ENCODE peak calls at places on chromosomes 2 and 18, in four cellular contexts. B is HCT116, Y is GM12878, M is HepG2. D is an unnamed sample.

GRCh38 chr2:166417669-166418068 is 41.9 kb upstream of the SCN9A start:
- DNase-seq in B (peak; percentile 39), Y (no peak), M (peak; percentile 70), D (peak; percentile 42)

GRCh38 chr2:144453486-144454158 is 66.3 kb downstream of the ZEB2 start:
- DNase-seq in B (no peak), Y (no peak), M (no peak), D (no peak)

GRCh38 chr18:14086459-14087231 is 45.6 kb downstream of the ZNF519 start:
- DNase-seq in B (no peak), Y (no peak), M (peak; percentile 50), D (peak; percentile 34)

GRCh38 chr2:158686166-158686792 is 108.8 kb upstream of the DAPL1 start:
- DNase-seq in B (no peak), Y (no peak), M (no peak), D (no peak)

GRCh38 chr2:142824756-142825155 is 52.7 kb upstream of the KYNU start:
- DNase-seq in B (no peak), Y (no peak), M (no peak), D (peak; percentile 47)

GRCh38 chr2:25286025-25286400 is 55.7 kb downstream of the DNMT3A start:
- DNase-seq in B (no peak), Y (no peak), M (no peak), D (peak; percentile 28)

GRCh38 chr2:135999899-136000298 is 14.5 kb upstream of the DARS1 start:
- DNase-seq in B (no peak), Y (no peak), M (no peak), D (peak; percentile 32)

GRCh38 chr2:110688594-110689091 is 10.8 kb upstream of the BUB1 start:
- DNase-seq in B (no peak), Y (no peak), M (no peak), D (no peak)

GRCh38 chr2:202632682-202633081 is 2.1 kb upstream of the FAM117B start:
- DNase-seq in B (no peak), Y (no peak), M (no peak), D (peak; percentile 58)

GRCh38 chr18:37383036-37383788 is 182.4 kb downstream of the CELF4 start:
- DNase-seq in B (peak; percentile 4), Y (no peak), M (no peak), D (no peak)

GRCh38 chr2:188181439-188181838 is 110.2 kb upstream of the GULP1 start:
- DNase-seq in B (no peak), Y (no peak), M (no peak), D (no peak)

GRCh38 chr2:237184192-237184922 is 98.7 kb downstream of the COPS8 start:
- DNase-seq in B (peak; percentile 59), Y (no peak), M (no peak), D (no peak)

GRCh38 chr2:124281556-124281955 is 256.5 kb downstream of the CNTNAP5 start:
- DNase-seq in B (no peak), Y (no peak), M (no peak), D (no peak)

GRCh38 chr2:12534646-12535263 is 182.0 kb upstream of the TRIB2 start:
- DNase-seq in B (peak; percentile 12), Y (no peak), M (no peak), D (no peak)

GRCh38 chr18:34122724-34123334 is 101.9 kb downstream of the NOL4 start:
- DNase-seq in B (peak; percentile 16), Y (peak; percentile 17), M (peak; percentile 36), D (peak; percentile 56)

GRCh38 chr2:17300141-17300540 is 218.1 kb downstream of the RAD51AP2 start:
- DNase-seq in B (no peak), Y (no peak), M (no peak), D (no peak)

GRCh38 chr2:65722028-65722427 is 289.6 kb upstream of the SPRED2 start:
- DNase-seq in B (no peak), Y (no peak), M (no peak), D (no peak)

GRCh38 chr2:30217644-30218361 is 13.5 kb upstream of the LBH start:
- DNase-seq in B (peak; percentile 48), Y (peak; percentile 48), M (no peak), D (no peak)

GRCh38 chr18:42032447-42032846 is 77.4 kb downstream of the PIK3C3 start:
- DNase-seq in B (no peak), Y (no peak), M (no peak), D (no peak)

GRCh38 chr2:160920791-160921303 is 239.4 kb upstream of the TANK start:
- DNase-seq in B (no peak), Y (no peak), M (no peak), D (peak; percentile 44)

GRCh38 chr2:162732946-162733698 is 105.4 kb downstream of the KCNH7 start:
- DNase-seq in B (no peak), Y (peak; percentile 20), M (no peak), D (no peak)

GRCh38 chr2:242052421-242052820 is 182.9 kb downstream of the RTP5 start:
- DNase-seq in B (no peak), Y (no peak), M (no peak), D (no peak)

GRCh38 chr18:37484893-37485834 is 80.4 kb downstream of the CELF4 start:
- DNase-seq in B (peak; percentile 8), Y (no peak), M (no peak), D (no peak)

GRCh38 chr2:60966465-60967405 is 50.8 kb upstream of the PEX13 start:
- DNase-seq in B (no peak), Y (peak; percentile 52), M (no peak), D (no peak)

GRCh38 chr2:15713475-15713874 is 121.8 kb downstream of the DDX1 start:
- DNase-seq in B (no peak), Y (no peak), M (no peak), D (no peak)

GRCh38 chr2:80499095-80499494 is 194.5 kb upstream of the LRRTM1 start:
- DNase-seq in B (peak; percentile 6), Y (no peak), M (peak; percentile 18), D (no peak)

DNA sequence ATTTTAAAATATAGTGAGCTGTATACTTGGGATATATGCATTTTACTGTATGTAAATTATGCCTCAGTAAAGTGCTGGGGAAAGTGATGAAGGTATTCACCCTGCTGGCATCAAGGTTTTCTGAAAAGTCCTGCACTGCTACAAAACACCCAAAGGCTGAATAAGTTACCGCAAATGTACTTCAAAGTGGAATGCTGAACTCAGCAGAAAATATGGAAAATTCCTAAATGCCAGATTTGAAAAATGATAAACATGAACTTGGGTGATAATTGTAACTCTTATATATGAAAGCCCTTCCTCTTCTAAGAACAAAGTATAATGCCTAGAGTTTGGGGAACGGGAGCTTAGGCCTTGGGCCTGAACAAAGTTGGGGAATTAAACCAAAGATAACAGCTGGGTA is 133.0 kb downstream of the GALNT1 start:
- DNase-seq in B (no peak), Y (no peak), M (no peak), D (no peak)
- H3K4me2 ChIP-seq in B (no peak overlapping the region), Y (no peak overlapping the region), M (no peak overlapping the region), D (no peak overlapping the region)

GRCh38 chr2:63048367-63049171 is 2.1 kb upstream of the OTX1 start:
- DNase-seq in B (no peak), Y (no peak), M (no peak), D (peak; percentile 25)
- TF ChIP-seq EZH2 in B (no peak), Y (no peak), M (no peak), D (peak; percentile 89)

DNA sequence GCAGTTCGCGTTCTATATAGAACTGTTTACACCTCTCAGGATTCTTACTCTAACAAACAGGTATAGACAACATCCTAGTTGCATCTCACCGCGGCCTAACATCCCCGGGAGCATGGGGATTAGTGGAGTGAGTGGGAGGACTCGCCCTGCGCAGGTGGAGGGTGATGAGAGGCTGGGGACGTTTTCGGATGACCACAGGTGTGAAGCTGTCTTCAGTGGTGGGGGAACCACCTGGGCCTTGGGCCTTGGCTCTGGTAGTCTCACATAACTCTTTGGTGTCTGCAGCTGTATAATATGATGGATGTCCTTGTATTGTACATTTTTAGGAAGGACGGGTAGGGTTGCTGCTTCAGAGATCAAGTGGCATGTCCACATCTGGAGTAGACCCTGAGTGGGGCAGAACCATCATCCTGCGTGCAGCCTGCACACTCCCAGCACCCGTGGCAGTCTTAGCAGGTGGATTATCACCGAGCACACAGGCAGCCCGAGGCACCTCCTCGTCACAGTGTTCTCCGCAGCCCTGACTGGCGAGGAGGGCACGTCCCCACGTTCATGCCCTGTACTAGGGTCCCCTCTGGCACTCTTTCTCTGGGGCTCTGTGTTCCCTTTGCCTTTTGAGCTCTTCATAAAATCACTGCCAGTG is 56.0 kb downstream of the AGAP1 start:
- DNase-seq in B (no peak), Y (no peak), M (no peak), D (no peak)
- TF ChIP-seq MAX in B (no peak), Y (no peak), M (no peak), D (no peak)

DNA sequence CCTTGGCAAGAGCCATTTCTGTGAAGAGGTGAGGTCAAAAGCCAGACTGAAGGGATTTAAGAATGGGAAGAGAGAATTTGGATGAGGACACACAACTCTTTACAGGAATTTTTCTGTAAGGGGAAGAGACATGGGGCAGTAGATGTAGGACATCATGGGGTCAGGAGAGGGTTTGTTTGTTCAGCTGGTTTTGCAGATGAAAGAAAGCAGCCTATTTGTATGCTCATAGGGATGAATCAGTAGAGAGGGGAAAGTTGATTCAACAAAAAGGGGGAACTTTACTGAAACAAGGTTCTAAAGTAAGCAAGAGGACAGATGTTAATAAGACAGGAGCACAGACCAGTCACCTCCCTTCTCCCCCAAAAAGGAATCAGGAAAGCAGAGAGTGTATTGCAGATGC is 11.2 kb downstream of the SCG2 start:
- DNase-seq in B (no peak), Y (no peak), M (no peak), D (no peak)
- H3K4me2 ChIP-seq in B (no peak overlapping the region), Y (no peak overlapping the region), M (no peak overlapping the region), D (no peak overlapping the region)

GRCh38 chr2:170717991-170718589 is 3.0 kb downstream of the SP5 start:
- DNase-seq in B (no peak), Y (no peak), M (peak; percentile 20), D (no peak)
- TF ChIP-seq EZH2 in B (no peak), Y (no peak), M (no peak), D (no peak)